ENCODE peak calls at places on chromosomes 2 and 18, in six cellular contexts. K is sigmoid colon; M is T-cell; I is IMR-90; B is activated CD4-positive, alpha-beta T cell treated with anti-CD3 and anti-CD28 coated beads for 4 hours; G is activated CD8-positive, alpha-beta memory T cell treated with anti-CD3 and anti-CD28 coated beads for 1 hour. R is an unnamed sample.

GRCh38 chr18:9736942-9737813 is 29.1 kb downstream of the RAB31 start:
- DNase-seq in K (no peak), M (no peak), I (peak; percentile 71), B (no peak), G (no peak), R (no peak)

GRCh38 chr2:24832991-24833671 is 39.9 kb downstream of the CENPO start:
- DNase-seq in K (no peak), M (no peak), I (no peak), B (no peak), G (no peak), R (no peak)

GRCh38 chr2:120514521-120514920 is 168.6 kb downstream of the INHBB start:
- DNase-seq in K (peak; percentile 41), M (no peak), I (no peak), B (no peak), G (no peak), R (no peak)

GRCh38 chr2:121567452-121567851 is 36.8 kb downstream of the RNU4ATAC start:
- DNase-seq in K (no peak), M (no peak), I (no peak), B (no peak), G (no peak), R (no peak)

GRCh38 chr2:238763471-238763995 is 84.4 kb upstream of the TWIST2 start:
- DNase-seq in K (no peak), M (no peak), I (no peak), B (no peak), G (no peak), R (no peak)

GRCh38 chr2:42030196-42030759 is 17.5 kb upstream of the PKDCC start:
- DNase-seq in K (no peak), M (no peak), I (no peak), B (no peak), G (no peak), R (no peak)

GRCh38 chr2:190506666-190507065 is 27.9 kb downstream of the NEMP2 start:
- DNase-seq in K (no peak), M (no peak), I (no peak), B (no peak), G (no peak), R (no peak)

GRCh38 chr2:37630298-37630697 is 41.1 kb downstream of the CDC42EP3 start:
- DNase-seq in K (no peak), M (no peak), I (no peak), B (no peak), G (no peak), R (no peak)

GRCh38 chr2:81290846-81291245 is 986.3 kb upstream of the LRRTM1 start:
- DNase-seq in K (no peak), M (no peak), I (no peak), B (no peak), G (no peak), R (no peak)

GRCh38 chr2:171958475-171958874 is 36.2 kb downstream of the HAT1 start:
- DNase-seq in K (no peak), M (no peak), I (peak; percentile 85), B (no peak), G (no peak), R (no peak)

GRCh38 chr2:54122939-54123338 is 7.5 kb downstream of the ACYP2 start:
- DNase-seq in K (no peak), M (no peak), I (peak; percentile 80), B (no peak), G (no peak), R (no peak)

GRCh38 chr18:74496508-74497307 is 545 bp downstream of the CNDP2 start:
- DNase-seq in K (peak; percentile 85), M (peak; percentile 7), I (peak; percentile 42), B (peak; percentile 40), G (peak; percentile 7), R (no peak)

GRCh38 chr2:62968668-62969067 is 82.0 kb upstream of the OTX1 start:
- DNase-seq in K (no peak), M (no peak), I (no peak), B (no peak), G (no peak), R (no peak)

R was measured in effector memory CD4-positive, alpha-beta T cell.